ENCODE peak calls at places on chromosomes 12 and 14, in seven cellular contexts. O, V, N, K, E, S and H are unnamed samples.
A peak's percentile ranks its signal among the peaks of the same experiment; 100 is the strongest.

GRCh38 chr14:52355016-52355430 is 40.9 kb downstream of the PTGER2 start:
- DNase-seq in E (no peak), K (peak; percentile 28), V (no peak), S (peak; percentile 63), N (no peak), O (no peak), H (peak; percentile 88)

GRCh38 chr12:109695420-109695819 is 18.2 kb upstream of the FAM222A start:
- DNase-seq in N (no peak), S (no peak), K (no peak), E (no peak), V (no peak), O (no peak), H (no peak)

GRCh38 chr12:121576851-121577391 is 3.9 kb downstream of the KDM2B start:
- DNase-seq in V (no peak), K (peak; percentile 62), E (no peak), S (peak; percentile 83), N (no peak), O (no peak), H (peak; percentile 68)

GRCh38 chr12:3553681-3554546 is 62.9 kb downstream of the PRMT8 start:
- DNase-seq in V (no peak), E (no peak), S (no peak), O (no peak), K (no peak), N (no peak), H (no peak)

GRCh38 chr12:71385155-71385554 is 54.4 kb upstream of the LGR5 start:
- DNase-seq in S (no peak), N (no peak), K (no peak), E (no peak), V (no peak), O (no peak), H (no peak)

GRCh38 chr14:99910337-99911268 is 117.4 kb downstream of the EML1 start:
- DNase-seq in O (no peak), S (peak; percentile 85), K (peak; percentile 18), V (peak; percentile 76), N (no peak), E (no peak), H (peak; percentile 84)

GRCh38 chr12:3863756-3864155 is 9.4 kb downstream of the PARP11 start:
- DNase-seq in V (no peak), S (no peak), E (no peak), O (no peak), N (no peak), K (no peak), H (no peak)

GRCh38 chr12:80551897-80552296 is 107.9 kb downstream of the PTPRQ start:
- DNase-seq in S (peak; percentile 63), N (no peak), O (no peak), E (no peak), K (peak; percentile 58), V (peak; percentile 67), H (peak; percentile 65)

GRCh38 chr12:26830783-26831601 is 2.0 kb downstream of the ITPR2 start:
- DNase-seq in K (no peak), V (no peak), E (no peak), S (no peak), O (no peak), N (no peak), H (no peak)

GRCh38 chr12:52186135-52186840 is 5.5 kb downstream of the KRT80 start:
- DNase-seq in E (no peak), N (no peak), V (no peak), S (peak; percentile 86), O (no peak), K (peak; percentile 54), H (peak; percentile 71)

GRCh38 chr12:120363274-120363855 is 5.6 kb downstream of the MSI1 start:
- DNase-seq in S (no peak), O (no peak), V (peak; percentile 98), K (no peak), E (no peak), N (no peak), H (no peak)

GRCh38 chr14:104874571-104875411 is 9.7 kb downstream of the CEP170B start:
- DNase-seq in E (no peak), S (no peak), K (no peak), V (no peak), O (no peak), N (no peak), H (no peak)

GRCh38 chr14:59265808-59266207 is 77.3 kb downstream of the DAAM1 start:
- DNase-seq in N (no peak), V (no peak), S (no peak), K (peak; percentile 42), E (no peak), O (no peak), H (no peak)

GRCh38 chr12:97560359-97560758 is 97.8 kb downstream of the RMST start:
- DNase-seq in N (no peak), O (no peak), V (no peak), S (no peak), K (no peak), E (no peak), H (no peak)

GRCh38 chr14:22845103-22845394 is 8.7 kb downstream of the MMP14 start:
- DNase-seq in K (no peak), N (no peak), E (no peak), S (no peak), O (no peak), V (no peak), H (no peak)

GRCh38 chr12:40106202-40106533 is 287 bp upstream of the SLC2A13 start:
- DNase-seq in S (no peak), E (no peak), O (no peak), V (no peak), N (no peak), K (no peak), H (no peak)

GRCh38 chr12:107404981-107405380 is 280.6 kb upstream of the PWP1 start:
- DNase-seq in K (no peak), O (no peak), E (no peak), S (peak; percentile 32), V (peak; percentile 56), N (peak; percentile 29), H (no peak)

GRCh38 chr12:97639702-97640101 is 177.1 kb downstream of the RMST start:
- DNase-seq in N (no peak), O (no peak), V (no peak), K (peak; percentile 57), E (no peak), S (no peak), H (peak; percentile 42)

GRCh38 chr12:15842106-15842505 is 40.1 kb upstream of the STRAP start:
- DNase-seq in E (no peak), N (no peak), O (no peak), S (peak; percentile 40), K (no peak), V (no peak), H (peak; percentile 26)

GRCh38 chr14:87971010-87971409 is 22.0 kb downstream of the GALC start:
- DNase-seq in K (no peak), N (no peak), O (no peak), V (no peak), E (no peak), S (no peak), H (no peak)

GRCh38 chr14:56131004-56131864 is 13.0 kb downstream of the PELI2 start:
- DNase-seq in O (no peak), V (peak; percentile 92), N (no peak), E (no peak), K (no peak), S (no peak), H (no peak)

GRCh38 chr14:95328876-95329503 is 9.3 kb upstream of the CLMN start:
- DNase-seq in K (no peak), O (no peak), V (no peak), S (no peak), E (no peak), N (no peak), H (no peak)

GRCh38 chr14:95255487-95255886 is 64.2 kb downstream of the CLMN start:
- DNase-seq in O (no peak), S (no peak), V (no peak), N (peak; percentile 48), K (peak; percentile 78), E (no peak), H (peak; percentile 93)

GRCh38 chr14:74955229-74955999 is at the start of gene PGF:
- DNase-seq in V (peak; percentile 73), O (no peak), N (peak; percentile 65), E (peak; percentile 24), S (peak; percentile 89), K (peak; percentile 14), H (no peak)

GRCh38 chr12:40942326-40942725 is 245.8 kb upstream of the PDZRN4 start:
- DNase-seq in O (no peak), N (no peak), S (peak; percentile 5), V (no peak), E (no peak), K (no peak), H (no peak)

GRCh38 chr14:38016497-38016896 is 191.2 kb upstream of the SSTR1 start:
- DNase-seq in N (no peak), K (no peak), E (no peak), S (no peak), V (peak; percentile 38), O (no peak), H (no peak)

GRCh38 chr14:85461432-85462133 is 68.4 kb upstream of the FLRT2 start:
- DNase-seq in V (no peak), O (no peak), E (no peak), S (no peak), N (no peak), K (no peak), H (no peak)

GRCh38 chr12:43884683-43885410 is 49.0 kb downstream of the TMEM117 start:
- DNase-seq in K (no peak), N (no peak), E (no peak), S (no peak), V (no peak), O (no peak), H (no peak)

GRCh38 chr12:67826946-67827719 is 162.1 kb upstream of the IFNG-AS1 start:
- DNase-seq in S (no peak), O (no peak), V (no peak), N (no peak), E (no peak), K (no peak), H (no peak)

GRCh38 chr14:90788031-90788430 is 28.2 kb downstream of the TTC7B start:
- DNase-seq in N (no peak), K (no peak), E (no peak), O (no peak), V (no peak), S (no peak), H (no peak)

GRCh38 chr14:103030741-103031565 is 26.4 kb downstream of the CDC42BPB start:
- DNase-seq in V (no peak), E (no peak), K (no peak), N (no peak), O (no peak), S (peak; percentile 40), H (no peak)

GRCh38 chr12:129605666-129606065 is 298.2 kb downstream of the TMEM132D start:
- DNase-seq in K (no peak), O (no peak), V (no peak), E (no peak), S (no peak), N (no peak), H (no peak)

GRCh38 chr14:75628816-75629215 is 31.9 kb downstream of the ERG28 start:
- DNase-seq in E (no peak), N (no peak), V (peak; percentile 48), S (no peak), O (no peak), K (no peak), H (no peak)

GRCh38 chr12:47585507-47585906 is 120.3 kb downstream of the RPAP3 start:
- DNase-seq in S (no peak), K (no peak), O (no peak), N (no peak), V (no peak), E (no peak), H (no peak)

GRCh38 chr12:130184531-130185090 is 22.3 kb downstream of the FZD10 start:
- DNase-seq in N (no peak), K (no peak), S (no peak), E (no peak), O (no peak), V (no peak), H (no peak)

GRCh38 chr12:105417732-105418131 is 87.2 kb downstream of the C12orf75 start:
- DNase-seq in E (no peak), K (no peak), N (no peak), V (no peak), O (no peak), S (no peak), H (no peak)

GRCh38 chr12:115620816-115621215 is 656.7 kb downstream of the MED13L start:
- DNase-seq in N (no peak), S (no peak), E (no peak), O (no peak), K (no peak), V (no peak), H (no peak)